ENCODE peak calls at places on chromosome 12, in six cellular contexts. One of them, this sample, is unnamed.

GRCh38 chr12:58931518-58931917 is 11.2 kb upstream of the LRIG3 start:
- DNase-seq in RCC 7860: no peak
- DNase-seq in HTR-8/SVneo: no peak
- DNase-seq in HepG2: no peak
- DNase-seq in AG08395: no peak
- DNase-seq in GM23248: no peak
- DNase-seq in this sample: no peak

GRCh38 chr12:125208942-125209341 is 143.7 kb downstream of the AACS start:
- DNase-seq in RCC 7860: no peak
- DNase-seq in HTR-8/SVneo: no peak
- DNase-seq in HepG2: no peak
- DNase-seq in AG08395: no peak
- DNase-seq in GM23248: no peak
- DNase-seq in this sample: no peak

GRCh38 chr12:106642991-106643390 is 60.2 kb downstream of the RFX4 start:
- DNase-seq in RCC 7860: no peak
- DNase-seq in HTR-8/SVneo: no peak
- DNase-seq in HepG2: no peak
- DNase-seq in AG08395: no peak
- DNase-seq in GM23248: peak; percentile 5
- DNase-seq in this sample: no peak

GRCh38 chr12:93459992-93460391 is 7.3 kb upstream of the MRPL42 start:
- DNase-seq in RCC 7860: no peak
- DNase-seq in HTR-8/SVneo: no peak
- DNase-seq in HepG2: no peak
- DNase-seq in AG08395: no peak
- DNase-seq in GM23248: no peak
- DNase-seq in this sample: no peak

GRCh38 chr12:127560041-127560478 is 706.9 kb upstream of the TMEM132C start:
- DNase-seq in RCC 7860: no peak
- DNase-seq in HTR-8/SVneo: no peak
- DNase-seq in HepG2: no peak
- DNase-seq in AG08395: no peak
- DNase-seq in GM23248: no peak
- DNase-seq in this sample: no peak

GRCh38 chr12:131129839-131130238 is 176.1 kb downstream of the ADGRD1 start:
- DNase-seq in RCC 7860: peak; percentile 55
- DNase-seq in HTR-8/SVneo: no peak
- DNase-seq in HepG2: no peak
- DNase-seq in AG08395: peak; percentile 54
- DNase-seq in GM23248: peak; percentile 63
- DNase-seq in this sample: no peak

GRCh38 chr12:75437564-75437963 is 43.0 kb upstream of the GLIPR1 start:
- DNase-seq in RCC 7860: no peak
- DNase-seq in HTR-8/SVneo: no peak
- DNase-seq in HepG2: peak; percentile 39
- DNase-seq in AG08395: peak; percentile 31
- DNase-seq in GM23248: peak; percentile 54
- DNase-seq in this sample: peak; percentile 54

GRCh38 chr12:32946504-32947131 is 50.0 kb upstream of the PKP2 start:
- DNase-seq in RCC 7860: no peak
- DNase-seq in HTR-8/SVneo: no peak
- DNase-seq in HepG2: no peak
- DNase-seq in AG08395: no peak
- DNase-seq in GM23248: no peak
- DNase-seq in this sample: no peak

GRCh38 chr12:97643961-97644360 is 181.4 kb downstream of the RMST start:
- DNase-seq in RCC 7860: no peak
- DNase-seq in HTR-8/SVneo: no peak
- DNase-seq in HepG2: no peak
- DNase-seq in AG08395: no peak
- DNase-seq in GM23248: no peak
- DNase-seq in this sample: no peak

This sample was measured in fibroblast of mammary gland.